ENCODE peak calls at places on chromosomes 3 and 15, in four cellular contexts. M, Y, T and C are unnamed samples.

GRCh38 chr3:141429371-141430035 is 57.3 kb upstream of the RASA2 start:
- DNase-seq in T (no peak), Y (no peak), M (no peak), C (no peak)

GRCh38 chr15:36109943-36110658 is 469.3 kb upstream of the CDIN1 start:
- DNase-seq in T (no peak), M (peak; percentile 20), Y (no peak), C (no peak)

GRCh38 chr3:43286886-43287301 is 554 bp downstream of the SNRK start:
- DNase-seq in T (peak; percentile 19), Y (no peak), M (no peak), C (no peak)

GRCh38 chr3:53842436-53843194 is 3.6 kb downstream of the CHDH start:
- DNase-seq in T (no peak), Y (peak; percentile 94), M (peak; percentile 46), C (peak; percentile 46)

GRCh38 chr3:23822559-23822958 is 16.8 kb downstream of the UBE2E1 start:
- DNase-seq in M (no peak), Y (no peak), T (no peak), C (no peak)

GRCh38 chr3:57655727-57656126 is 37.1 kb downstream of the DENND6A start:
- DNase-seq in M (no peak), T (no peak), Y (no peak), C (no peak)

GRCh38 chr15:31392761-31393401 is 66.2 kb downstream of the KLF13 start:
- DNase-seq in M (no peak), T (no peak), Y (no peak), C (peak; percentile 77)

GRCh38 chr15:74630284-74631086 is 14.8 kb downstream of the CLK3 start:
- DNase-seq in M (no peak), T (no peak), Y (no peak), C (peak; percentile 62)

GRCh38 chr15:51842852-51843737 is 13.6 kb downstream of the TMOD3 start:
- DNase-seq in M (no peak), T (no peak), Y (no peak), C (no peak)

GRCh38 chr3:13509816-13510192 is 29.7 kb downstream of the HDAC11 start:
- DNase-seq in T (no peak), Y (peak; percentile 43), M (no peak), C (peak; percentile 32)

GRCh38 chr3:165225604-165226003 is 29.4 kb upstream of the SLITRK3 start:
- DNase-seq in M (no peak), T (no peak), Y (no peak), C (no peak)

GRCh38 chr3:27722957-27723802 is 1.1 kb upstream of the EOMES start:
- DNase-seq in Y (no peak), M (no peak), T (no peak), C (no peak)
- H3K27me3 ChIP-seq in Y (peaks cover 59% of the 10 kb centered on the region), M (no peaks in the 10 kb centered on the region), T (peaks cover 49% of the 10 kb centered on the region), C (peaks cover 2% of the 10 kb centered on the region)

GRCh38 chr3:138938877-138939562 is 7.9 kb downstream of the FOXL2 start:
- DNase-seq in Y (no peak), T (no peak), M (no peak), C (no peak)

GRCh38 chr3:138940446-138940845 is 6.5 kb downstream of the FOXL2 start:
- DNase-seq in T (no peak), M (no peak), Y (no peak), C (no peak)

GRCh38 chr3:138941259-138941885 is 5.6 kb downstream of the FOXL2 start:
- DNase-seq in T (no peak), Y (no peak), M (no peak), C (no peak)

GRCh38 chr3:138938056-138938876 is 8.7 kb downstream of the FOXL2 start:
- DNase-seq in M (no peak), T (no peak), Y (no peak), C (no peak)

DNA sequence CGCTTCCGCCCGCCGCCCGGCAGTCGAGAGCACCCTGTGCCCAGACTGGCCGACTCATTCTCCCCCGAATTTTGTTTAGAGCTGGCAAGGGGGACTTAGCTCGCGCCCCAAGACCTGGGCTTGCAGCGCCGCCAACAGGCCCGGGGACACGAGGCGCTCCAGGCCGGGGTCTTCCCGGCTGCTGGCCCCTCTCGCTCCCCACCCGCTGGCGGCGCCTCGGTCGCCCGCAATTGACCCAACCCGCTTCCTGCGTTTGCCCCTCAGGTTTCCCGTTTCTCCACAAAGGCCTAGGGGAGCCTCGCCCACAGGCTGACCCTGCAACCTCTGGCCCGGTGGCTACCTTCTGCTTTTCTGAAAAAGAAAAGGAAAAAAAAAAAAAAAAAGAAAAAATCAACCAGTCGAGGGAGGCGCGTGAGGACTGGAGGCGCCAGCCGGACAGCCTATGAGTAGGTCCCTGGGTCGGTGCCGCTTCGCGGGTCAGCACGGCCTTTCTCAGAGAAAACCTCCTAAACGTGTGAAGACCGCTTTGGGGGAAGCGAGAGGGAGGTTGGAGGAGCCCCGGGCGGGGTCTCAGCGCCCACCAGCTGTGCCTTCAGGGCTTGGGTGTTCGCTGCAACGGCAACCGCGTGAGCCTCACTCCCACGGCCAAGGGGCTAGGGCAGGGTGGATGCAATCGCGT is 7.2 kb downstream of the FOXL2 start:
- DNase-seq in T (no peak), Y (no peak), M (no peak), C (no peak)
- H3K4me3 ChIP-seq in T (no peak overlapping the region), Y (no peak overlapping the region), M (peak overlapping the region; percentile 4), C (no peak overlapping the region)

GRCh38 chr15:65336767-65337435 is 32.4 kb downstream of the RNU5B-1 start:
- DNase-seq in T (no peak), M (no peak), Y (peak; percentile 33), C (no peak)
- H3K27me3 ChIP-seq in T (no peaks in the 10 kb centered on the region), M (no peaks in the 10 kb centered on the region), Y (no peaks in the 10 kb centered on the region), C (no peaks in the 10 kb centered on the region)

DNA sequence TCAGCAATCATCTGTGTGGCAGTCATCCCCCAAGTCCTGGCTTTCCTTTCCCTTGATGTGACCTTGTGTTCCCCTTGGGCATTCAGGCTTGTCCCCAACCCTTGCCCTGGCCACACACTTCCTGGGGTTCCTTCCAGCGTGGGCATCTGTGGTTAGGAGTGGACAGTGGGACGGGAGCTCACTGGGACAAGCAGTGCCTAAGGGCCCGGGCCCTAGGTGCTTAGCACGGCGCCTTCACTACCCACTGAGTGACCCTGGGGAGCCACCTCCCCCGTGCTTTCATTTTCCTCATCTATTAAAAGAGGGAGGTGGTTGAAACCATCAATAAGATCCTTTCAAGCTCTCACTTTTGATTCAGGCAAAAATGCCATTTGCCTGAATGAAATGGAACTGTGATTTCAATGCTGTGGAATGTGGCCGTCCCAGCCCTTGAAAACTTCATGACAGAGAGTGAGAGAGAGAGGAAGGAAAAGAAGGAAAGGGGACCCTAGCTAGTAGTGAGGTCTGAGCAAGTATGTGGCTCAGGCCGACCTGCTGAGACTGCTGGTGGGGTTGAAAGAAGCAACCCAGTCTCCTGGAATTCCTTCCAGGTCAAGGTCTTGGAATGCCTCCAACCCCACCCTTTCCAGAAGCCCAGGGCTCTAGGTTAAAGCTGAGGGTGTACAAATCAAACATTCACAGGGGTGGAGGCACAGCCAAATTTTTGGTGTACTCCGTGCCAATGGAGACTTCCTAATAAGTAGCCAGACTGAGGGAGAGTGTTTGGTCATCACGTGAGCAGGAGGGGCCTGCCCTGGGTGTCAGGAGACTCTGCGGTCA is 302.9 kb downstream of the TLE3 start:
- DNase-seq in M (peak; percentile 40), T (no peak), Y (no peak), C (peak; percentile 75)
- H3K4me3 ChIP-seq in M (no peak overlapping the region), T (no peak overlapping the region), Y (no peak overlapping the region), C (no peak overlapping the region)

DNA sequence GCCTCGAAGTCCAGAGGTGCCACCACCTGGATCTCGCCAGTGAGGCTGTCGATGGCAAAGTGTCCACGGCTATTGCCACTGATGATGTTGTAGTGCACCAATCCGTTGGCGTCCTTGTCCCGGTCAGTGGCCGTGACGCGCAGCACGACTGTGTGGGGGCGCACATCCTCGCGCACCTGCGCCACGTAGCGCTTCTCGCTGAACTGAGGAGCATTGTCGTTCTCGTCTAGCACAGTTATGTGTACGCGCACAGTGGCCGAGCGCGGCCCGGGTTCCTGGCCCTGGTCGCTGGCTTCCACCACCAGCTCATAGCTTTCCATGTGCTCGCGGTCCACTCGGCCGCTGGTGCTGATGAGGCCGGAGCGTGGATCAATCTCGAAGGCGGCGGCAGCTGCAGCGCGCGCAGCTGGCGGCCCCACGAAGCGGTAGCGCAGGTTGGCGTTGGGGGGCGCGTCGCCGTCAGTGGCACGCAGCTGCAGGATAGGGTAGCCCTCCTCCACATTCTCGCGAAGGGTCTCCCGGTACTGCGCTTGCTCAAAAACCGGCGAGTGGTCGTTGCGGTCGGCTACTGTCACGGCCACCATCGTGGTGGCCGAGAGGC is 1.8 kb downstream of the CELSR3 start:
- DNase-seq in M (no peak), Y (no peak), T (no peak), C (no peak)
- H3K27me3 ChIP-seq in M (peaks cover 5% of the 10 kb centered on the region), Y (peaks cover 10% of the 10 kb centered on the region), T (peaks cover 14% of the 10 kb centered on the region), C (no peaks in the 10 kb centered on the region)

GRCh38 chr3:172107403-172107802 is 68.0 kb downstream of the FNDC3B start:
- DNase-seq in T (peak; percentile 42), M (no peak), Y (no peak), C (no peak)
- H3K4me3 ChIP-seq in T (peak overlapping the region; percentile 28), M (no peak overlapping the region), Y (no peak overlapping the region), C (no peak overlapping the region)

GRCh38 chr15:66038387-66039116 is 169.3 kb downstream of the RAB11A start:
- DNase-seq in M (no peak), T (no peak), Y (no peak), C (no peak)
- H3K27me3 ChIP-seq in M (no peaks in the 10 kb centered on the region), T (no peaks in the 10 kb centered on the region), Y (no peaks in the 10 kb centered on the region), C (no peaks in the 10 kb centered on the region)